ENCODE peak calls at places on chromosomes 11 and 22, in seven cellular contexts. One of them, this sample, is unnamed.

GRCh38 chr11:66275984-66276612 is 1.9 kb upstream of the CNIH2 start:
- DNase-seq in SK-N-SH: no peak
- DNase-seq in spleen: no peak
- DNase-seq in GM12891: no peak
- DNase-seq in K562: no peak
- DNase-seq in sigmoid colon: no peak
- DNase-seq in stomach: no peak
- DNase-seq in this sample: no peak

GRCh38 chr11:40104941-40105550 is 1354.4 kb downstream of the LRRC4C start:
- DNase-seq in GM12891: no peak
- DNase-seq in stomach: no peak
- DNase-seq in sigmoid colon: no peak
- DNase-seq in SK-N-SH: no peak
- DNase-seq in K562: no peak
- DNase-seq in spleen: no peak
- DNase-seq in this sample: no peak

GRCh38 chr11:68956142-68956541 is 24.6 kb downstream of the MRGPRD start:
- DNase-seq in spleen: no peak
- DNase-seq in K562: peak
- DNase-seq in sigmoid colon: peak
- DNase-seq in SK-N-SH: peak
- DNase-seq in GM12891: peak
- DNase-seq in stomach: no peak
- DNase-seq in this sample: no peak

GRCh38 chr11:45669146-45669545 is 3.7 kb upstream of the CHST1 start:
- DNase-seq in spleen: no peak
- DNase-seq in sigmoid colon: peak
- DNase-seq in SK-N-SH: no peak
- DNase-seq in stomach: no peak
- DNase-seq in K562: no peak
- DNase-seq in GM12891: no peak
- DNase-seq in this sample: no peak

GRCh38 chr22:36467042-36467810 is 14.2 kb downstream of the TXN2 start:
- DNase-seq in GM12891: no peak
- DNase-seq in sigmoid colon: peak
- DNase-seq in SK-N-SH: no peak
- DNase-seq in spleen: no peak
- DNase-seq in stomach: no peak
- DNase-seq in K562: no peak
- DNase-seq in this sample: no peak

GRCh38 chr11:116964269-116964668 is 126.8 kb upstream of the APOA1 start:
- DNase-seq in SK-N-SH: no peak
- DNase-seq in GM12891: no peak
- DNase-seq in spleen: no peak
- DNase-seq in K562: no peak
- DNase-seq in sigmoid colon: no peak
- DNase-seq in stomach: no peak
- DNase-seq in this sample: no peak

GRCh38 chr22:50030315-50031188 is 18.0 kb upstream of the IL17REL start:
- DNase-seq in sigmoid colon: peak
- DNase-seq in GM12891: peak
- DNase-seq in stomach: peak
- DNase-seq in SK-N-SH: peak
- DNase-seq in K562: peak
- DNase-seq in spleen: peak
- DNase-seq in this sample: peak

GRCh38 chr11:10674991-10675440 is 18.5 kb downstream of the IRAG1 start:
- DNase-seq in SK-N-SH: no peak
- DNase-seq in GM12891: no peak
- DNase-seq in spleen: no peak
- DNase-seq in sigmoid colon: peak
- DNase-seq in stomach: no peak
- DNase-seq in K562: no peak
- DNase-seq in this sample: no peak

GRCh38 chr11:12692238-12693074 is 18.2 kb downstream of the TEAD1 start:
- DNase-seq in GM12891: no peak
- DNase-seq in SK-N-SH: peak
- DNase-seq in spleen: no peak
- DNase-seq in K562: peak
- DNase-seq in sigmoid colon: peak
- DNase-seq in stomach: peak
- DNase-seq in this sample: peak

GRCh38 chr11:63508745-63509144 is 2.9 kb downstream of the LGALS12 start:
- DNase-seq in stomach: no peak
- DNase-seq in SK-N-SH: no peak
- DNase-seq in K562: no peak
- DNase-seq in spleen: no peak
- DNase-seq in sigmoid colon: no peak
- DNase-seq in GM12891: no peak
- DNase-seq in this sample: no peak

GRCh38 chr11:129190087-129190486 is 2.0 kb downstream of the ARHGAP32 start:
- DNase-seq in SK-N-SH: peak
- DNase-seq in spleen: no peak
- DNase-seq in sigmoid colon: no peak
- DNase-seq in K562: no peak
- DNase-seq in GM12891: no peak
- DNase-seq in stomach: peak
- DNase-seq in this sample: no peak

GRCh38 chr11:75627879-75628668 is 40.8 kb downstream of the MAP6 start:
- DNase-seq in sigmoid colon: no peak
- DNase-seq in spleen: no peak
- DNase-seq in GM12891: no peak
- DNase-seq in stomach: no peak
- DNase-seq in SK-N-SH: no peak
- DNase-seq in K562: peak
- DNase-seq in this sample: no peak

GRCh38 chr11:9660886-9661285 is 3.0 kb upstream of the SWAP70 start:
- DNase-seq in spleen: no peak
- DNase-seq in stomach: no peak
- DNase-seq in sigmoid colon: no peak
- DNase-seq in GM12891: no peak
- DNase-seq in K562: no peak
- DNase-seq in SK-N-SH: no peak
- DNase-seq in this sample: peak

GRCh38 chr22:27919943-27920755 is 1.1 kb upstream of the PITPNB start:
- DNase-seq in SK-N-SH: peak
- DNase-seq in K562: no peak
- DNase-seq in sigmoid colon: peak
- DNase-seq in GM12891: no peak
- DNase-seq in spleen: no peak
- DNase-seq in stomach: no peak
- DNase-seq in this sample: peak

GRCh38 chr11:93858376-93858775 is 8.0 kb upstream of the VSTM5 start:
- DNase-seq in SK-N-SH: no peak
- DNase-seq in K562: no peak
- DNase-seq in sigmoid colon: no peak
- DNase-seq in stomach: no peak
- DNase-seq in spleen: no peak
- DNase-seq in GM12891: no peak
- DNase-seq in this sample: no peak

GRCh38 chr11:76263166-76263565 is 56.9 kb upstream of the WNT11 start:
- DNase-seq in sigmoid colon: no peak
- DNase-seq in SK-N-SH: no peak
- DNase-seq in GM12891: no peak
- DNase-seq in spleen: no peak
- DNase-seq in stomach: no peak
- DNase-seq in K562: no peak
- DNase-seq in this sample: no peak

GRCh38 chr11:66363805-66364535 is 7.6 kb downstream of the SLC29A2 start:
- DNase-seq in SK-N-SH: peak
- DNase-seq in K562: peak
- DNase-seq in stomach: peak
- DNase-seq in GM12891: peak
- DNase-seq in sigmoid colon: no peak
- DNase-seq in spleen: peak
- DNase-seq in this sample: no peak

GRCh38 chr11:69151811-69152210 is 3.9 kb upstream of the SMIM38 start:
- DNase-seq in sigmoid colon: no peak
- DNase-seq in K562: no peak
- DNase-seq in SK-N-SH: no peak
- DNase-seq in spleen: peak
- DNase-seq in GM12891: no peak
- DNase-seq in stomach: no peak
- DNase-seq in this sample: no peak

GRCh38 chr11:112292188-112292587 is 31.5 kb upstream of the PLET1 start:
- DNase-seq in sigmoid colon: no peak
- DNase-seq in SK-N-SH: no peak
- DNase-seq in K562: no peak
- DNase-seq in GM12891: no peak
- DNase-seq in stomach: no peak
- DNase-seq in spleen: no peak
- DNase-seq in this sample: no peak

GRCh38 chr11:112291191-112291590 is 30.5 kb upstream of the PLET1 start:
- DNase-seq in spleen: no peak
- DNase-seq in GM12891: no peak
- DNase-seq in SK-N-SH: no peak
- DNase-seq in stomach: no peak
- DNase-seq in K562: no peak
- DNase-seq in sigmoid colon: peak
- DNase-seq in this sample: no peak

GRCh38 chr11:112288021-112288420 is 27.4 kb upstream of the PLET1 start:
- DNase-seq in GM12891: no peak
- DNase-seq in spleen: no peak
- DNase-seq in SK-N-SH: no peak
- DNase-seq in K562: no peak
- DNase-seq in sigmoid colon: no peak
- DNase-seq in stomach: no peak
- DNase-seq in this sample: no peak

GRCh38 chr11:112290462-112290894 is 29.8 kb upstream of the PLET1 start:
- DNase-seq in sigmoid colon: peak
- DNase-seq in K562: no peak
- DNase-seq in spleen: no peak
- DNase-seq in SK-N-SH: no peak
- DNase-seq in stomach: no peak
- DNase-seq in GM12891: no peak
- DNase-seq in this sample: no peak

GRCh38 chr11:112289588-112290461 is 29.2 kb upstream of the PLET1 start:
- DNase-seq in stomach: peak
- DNase-seq in K562: peak
- DNase-seq in spleen: peak
- DNase-seq in GM12891: peak
- DNase-seq in sigmoid colon: peak
- DNase-seq in SK-N-SH: peak
- DNase-seq in this sample: peak
- TF ChIP-seq POLR2AphosphoS5 in stomach: peak
- TF ChIP-seq POLR2AphosphoS5 in K562: no peak
- TF ChIP-seq POLR2AphosphoS5 in spleen: peak
- TF ChIP-seq POLR2AphosphoS5 in GM12891: no peak
- TF ChIP-seq POLR2AphosphoS5 in sigmoid colon: peak
- TF ChIP-seq POLR2AphosphoS5 in SK-N-SH: no peak
- TF ChIP-seq POLR2AphosphoS5 in this sample: peak

GRCh38 chr22:33811208-33811607 is 109.1 kb downstream of the LARGE1 start:
- DNase-seq in sigmoid colon: no peak
- DNase-seq in K562: no peak
- DNase-seq in SK-N-SH: no peak
- DNase-seq in stomach: no peak
- DNase-seq in GM12891: no peak
- DNase-seq in spleen: no peak
- DNase-seq in this sample: no peak

GRCh38 chr22:33807465-33807864 is 112.8 kb downstream of the LARGE1 start:
- DNase-seq in stomach: no peak
- DNase-seq in sigmoid colon: no peak
- DNase-seq in K562: no peak
- DNase-seq in spleen: no peak
- DNase-seq in GM12891: no peak
- DNase-seq in SK-N-SH: no peak
- DNase-seq in this sample: no peak

GRCh38 chr22:33811686-33812085 is 108.6 kb downstream of the LARGE1 start:
- DNase-seq in K562: no peak
- DNase-seq in SK-N-SH: no peak
- DNase-seq in stomach: no peak
- DNase-seq in spleen: no peak
- DNase-seq in sigmoid colon: peak
- DNase-seq in GM12891: no peak
- DNase-seq in this sample: no peak

GRCh38 chr22:33812578-33812977 is 107.7 kb downstream of the LARGE1 start:
- DNase-seq in SK-N-SH: no peak
- DNase-seq in sigmoid colon: no peak
- DNase-seq in stomach: no peak
- DNase-seq in GM12891: no peak
- DNase-seq in K562: no peak
- DNase-seq in spleen: no peak
- DNase-seq in this sample: no peak
- TF ChIP-seq POLR2AphosphoS5 in SK-N-SH: no peak
- TF ChIP-seq POLR2AphosphoS5 in sigmoid colon: no peak
- TF ChIP-seq POLR2AphosphoS5 in stomach: no peak
- TF ChIP-seq POLR2AphosphoS5 in GM12891: no peak
- TF ChIP-seq POLR2AphosphoS5 in K562: no peak
- TF ChIP-seq POLR2AphosphoS5 in spleen: no peak
- TF ChIP-seq POLR2AphosphoS5 in this sample: no peak

GRCh38 chr22:24247011-24247507 is 2.2 kb upstream of the GGT5 start:
- DNase-seq in SK-N-SH: peak
- DNase-seq in sigmoid colon: no peak
- DNase-seq in stomach: no peak
- DNase-seq in spleen: peak
- DNase-seq in K562: peak
- DNase-seq in GM12891: no peak
- DNase-seq in this sample: no peak

GRCh38 chr22:24244144-24244787 is 616 bp downstream of the GGT5 start:
- DNase-seq in spleen: peak
- DNase-seq in stomach: no peak
- DNase-seq in GM12891: no peak
- DNase-seq in sigmoid colon: no peak
- DNase-seq in SK-N-SH: peak
- DNase-seq in K562: peak
- DNase-seq in this sample: peak

GRCh38 chr22:24247564-24248344 is 2.9 kb upstream of the GGT5 start:
- DNase-seq in K562: peak
- DNase-seq in GM12891: peak
- DNase-seq in sigmoid colon: peak
- DNase-seq in SK-N-SH: peak
- DNase-seq in stomach: peak
- DNase-seq in spleen: peak
- DNase-seq in this sample: peak
- TF ChIP-seq POLR2AphosphoS5 in K562: no peak
- TF ChIP-seq POLR2AphosphoS5 in GM12891: no peak
- TF ChIP-seq POLR2AphosphoS5 in sigmoid colon: peak
- TF ChIP-seq POLR2AphosphoS5 in SK-N-SH: no peak
- TF ChIP-seq POLR2AphosphoS5 in stomach: peak
- TF ChIP-seq POLR2AphosphoS5 in spleen: peak
- TF ChIP-seq POLR2AphosphoS5 in this sample: peak

DNA sequence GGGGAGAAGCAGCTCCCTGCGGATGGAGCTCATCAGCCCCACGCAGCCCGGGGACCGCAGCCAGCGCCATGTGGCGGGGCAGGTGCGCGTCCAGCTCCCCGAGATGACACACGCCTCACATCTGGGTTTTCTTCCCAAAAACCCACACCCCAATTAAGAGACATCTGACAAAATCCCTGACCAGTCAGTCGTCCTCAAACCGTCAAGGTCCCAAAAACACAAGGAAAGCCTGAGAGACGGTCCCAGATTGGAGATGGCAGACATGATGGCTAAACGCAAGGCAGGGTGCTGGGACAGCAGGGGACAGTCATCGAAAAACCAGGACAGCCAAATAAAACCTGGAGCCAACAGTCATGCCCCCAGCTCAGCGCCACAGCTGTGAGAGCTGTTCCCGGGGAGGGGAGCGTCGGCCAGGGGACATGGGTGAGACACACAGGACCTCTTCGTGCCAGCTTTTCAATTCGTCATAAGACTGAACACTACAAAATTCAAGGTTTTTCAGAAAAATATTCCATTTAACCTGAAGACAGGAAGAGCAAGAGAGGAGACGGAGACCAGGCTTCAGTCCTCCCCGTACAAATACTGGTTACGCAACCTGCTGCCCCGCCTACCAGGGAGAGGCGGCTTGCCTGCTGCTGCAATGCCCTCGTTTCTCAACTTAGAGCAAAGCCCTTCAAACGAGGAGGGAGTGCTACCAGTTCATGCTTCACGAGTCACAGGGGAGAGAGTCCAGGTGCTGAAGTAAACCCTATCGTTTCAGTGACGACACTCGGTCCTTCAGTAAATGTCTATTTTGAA is 10.5 kb downstream of the TOLLIP start:
- DNase-seq in sigmoid colon: peak
- DNase-seq in spleen: peak
- DNase-seq in GM12891: no peak
- DNase-seq in K562: peak
- DNase-seq in SK-N-SH: no peak
- DNase-seq in stomach: peak
- DNase-seq in this sample: no peak
- TF ChIP-seq POLR2AphosphoS5 in sigmoid colon: no peak
- TF ChIP-seq POLR2AphosphoS5 in spleen: no peak
- TF ChIP-seq POLR2AphosphoS5 in GM12891: no peak
- TF ChIP-seq POLR2AphosphoS5 in K562: no peak
- TF ChIP-seq POLR2AphosphoS5 in SK-N-SH: no peak
- TF ChIP-seq POLR2AphosphoS5 in stomach: peak
- TF ChIP-seq POLR2AphosphoS5 in this sample: no peak